ENCODE peak calls at places on chromosomes 11 and 22, in ten cellular contexts. One of them, this sample, is unnamed.
A peak's percentile ranks its signal among the peaks of the same experiment; 100 is the strongest.

GRCh38 chr11:121909571-121909970 is 206.4 kb downstream of the BLID start:
- DNase-seq in ovary: no peak
- DNase-seq in HepG2: no peak
- DNase-seq in SK-N-SH: no peak
- DNase-seq in psoas muscle: no peak
- DNase-seq in left ventricle myocardium inferior: no peak
- DNase-seq in left lung: no peak
- DNase-seq in AG04450: no peak
- DNase-seq in DND-41: no peak
- DNase-seq in colonic mucosa: no peak
- DNase-seq in this sample: no peak

GRCh38 chr22:30326704-30327362 is at the start of gene TBC1D10A:
- DNase-seq in ovary: peak; percentile 90
- DNase-seq in HepG2: peak; percentile 90
- DNase-seq in SK-N-SH: peak; percentile 100
- DNase-seq in psoas muscle: peak; percentile 93
- DNase-seq in left ventricle myocardium inferior: peak; percentile 91
- DNase-seq in left lung: peak; percentile 91
- DNase-seq in AG04450: peak; percentile 57
- DNase-seq in DND-41: peak; percentile 93
- DNase-seq in colonic mucosa: peak; percentile 95
- DNase-seq in this sample: no peak

GRCh38 chr11:762421-763072 is 14.7 kb downstream of the GATD1 start:
- DNase-seq in ovary: no peak
- DNase-seq in HepG2: no peak
- DNase-seq in SK-N-SH: peak; percentile 82
- DNase-seq in psoas muscle: peak; percentile 67
- DNase-seq in left ventricle myocardium inferior: no peak
- DNase-seq in left lung: no peak
- DNase-seq in AG04450: no peak
- DNase-seq in DND-41: peak; percentile 41
- DNase-seq in colonic mucosa: peak; percentile 47
- DNase-seq in this sample: no peak

GRCh38 chr22:39471421-39472141 is 14.8 kb downstream of the MGAT3 start:
- DNase-seq in ovary: no peak
- DNase-seq in HepG2: no peak
- DNase-seq in SK-N-SH: no peak
- DNase-seq in psoas muscle: no peak
- DNase-seq in left ventricle myocardium inferior: no peak
- DNase-seq in left lung: no peak
- DNase-seq in AG04450: no peak
- DNase-seq in DND-41: no peak
- DNase-seq in colonic mucosa: peak; percentile 59
- DNase-seq in this sample: peak; percentile 58

GRCh38 chr11:84819128-84819527 is 808.0 kb downstream of the DLG2 start:
- DNase-seq in ovary: no peak
- DNase-seq in HepG2: no peak
- DNase-seq in SK-N-SH: no peak
- DNase-seq in psoas muscle: no peak
- DNase-seq in left ventricle myocardium inferior: no peak
- DNase-seq in left lung: no peak
- DNase-seq in AG04450: no peak
- DNase-seq in DND-41: no peak
- DNase-seq in colonic mucosa: no peak
- DNase-seq in this sample: no peak

GRCh38 chr22:47197735-47198500 is 435.5 kb downstream of the TBC1D22A start:
- DNase-seq in ovary: no peak
- DNase-seq in HepG2: no peak
- DNase-seq in SK-N-SH: peak; percentile 30
- DNase-seq in psoas muscle: peak; percentile 30
- DNase-seq in left ventricle myocardium inferior: no peak
- DNase-seq in left lung: peak; percentile 15
- DNase-seq in AG04450: no peak
- DNase-seq in DND-41: no peak
- DNase-seq in colonic mucosa: no peak
- DNase-seq in this sample: no peak

GRCh38 chr11:73869234-73869949 is 7.3 kb downstream of the COA4 start:
- DNase-seq in ovary: no peak
- DNase-seq in HepG2: no peak
- DNase-seq in SK-N-SH: no peak
- DNase-seq in psoas muscle: no peak
- DNase-seq in left ventricle myocardium inferior: no peak
- DNase-seq in left lung: no peak
- DNase-seq in AG04450: no peak
- DNase-seq in DND-41: no peak
- DNase-seq in colonic mucosa: peak; percentile 75
- DNase-seq in this sample: no peak

GRCh38 chr11:100550910-100551309 is 136.2 kb upstream of the ARHGAP42 start:
- DNase-seq in ovary: no peak
- DNase-seq in HepG2: no peak
- DNase-seq in SK-N-SH: no peak
- DNase-seq in psoas muscle: no peak
- DNase-seq in left ventricle myocardium inferior: no peak
- DNase-seq in left lung: no peak
- DNase-seq in AG04450: no peak
- DNase-seq in DND-41: no peak
- DNase-seq in colonic mucosa: no peak
- DNase-seq in this sample: no peak

GRCh38 chr11:133163463-133164419 is 368.6 kb downstream of the OPCML start:
- DNase-seq in ovary: no peak
- DNase-seq in HepG2: peak; percentile 51
- DNase-seq in SK-N-SH: peak; percentile 55
- DNase-seq in psoas muscle: no peak
- DNase-seq in left ventricle myocardium inferior: no peak
- DNase-seq in left lung: no peak
- DNase-seq in AG04450: peak; percentile 15
- DNase-seq in DND-41: peak; percentile 20
- DNase-seq in colonic mucosa: peak; percentile 24
- DNase-seq in this sample: peak; percentile 15

GRCh38 chr11:46122955-46123354 is 1.7 kb upstream of the PHF21A start:
- DNase-seq in ovary: no peak
- DNase-seq in HepG2: peak; percentile 27
- DNase-seq in SK-N-SH: no peak
- DNase-seq in psoas muscle: no peak
- DNase-seq in left ventricle myocardium inferior: no peak
- DNase-seq in left lung: no peak
- DNase-seq in AG04450: no peak
- DNase-seq in DND-41: no peak
- DNase-seq in colonic mucosa: no peak
- DNase-seq in this sample: no peak

GRCh38 chr22:38760477-38761201 is 4.8 kb upstream of the SUN2 start:
- DNase-seq in ovary: no peak
- DNase-seq in HepG2: peak; percentile 21
- DNase-seq in SK-N-SH: no peak
- DNase-seq in psoas muscle: peak; percentile 52
- DNase-seq in left ventricle myocardium inferior: no peak
- DNase-seq in left lung: no peak
- DNase-seq in AG04450: no peak
- DNase-seq in DND-41: peak; percentile 52
- DNase-seq in colonic mucosa: no peak
- DNase-seq in this sample: no peak

GRCh38 chr11:2888266-2888968 is 2.8 kb upstream of the CDKN1C start:
- DNase-seq in ovary: peak; percentile 95
- DNase-seq in HepG2: peak; percentile 67
- DNase-seq in SK-N-SH: peak; percentile 86
- DNase-seq in psoas muscle: peak; percentile 96
- DNase-seq in left ventricle myocardium inferior: peak; percentile 93
- DNase-seq in left lung: peak; percentile 92
- DNase-seq in AG04450: peak; percentile 70
- DNase-seq in DND-41: peak; percentile 82
- DNase-seq in colonic mucosa: peak; percentile 94
- DNase-seq in this sample: no peak

GRCh38 chr11:114061053-114062049 is 1.8 kb downstream of the ZBTB16 start:
- DNase-seq in ovary: peak; percentile 66
- DNase-seq in HepG2: no peak
- DNase-seq in SK-N-SH: peak; percentile 72
- DNase-seq in psoas muscle: peak; percentile 91
- DNase-seq in left ventricle myocardium inferior: peak; percentile 56
- DNase-seq in left lung: peak; percentile 42
- DNase-seq in AG04450: no peak
- DNase-seq in DND-41: no peak
- DNase-seq in colonic mucosa: no peak
- DNase-seq in this sample: no peak

GRCh38 chr11:82810326-82810725 is 76.7 kb upstream of the FAM181B start:
- DNase-seq in ovary: no peak
- DNase-seq in HepG2: peak; percentile 67
- DNase-seq in SK-N-SH: no peak
- DNase-seq in psoas muscle: no peak
- DNase-seq in left ventricle myocardium inferior: no peak
- DNase-seq in left lung: no peak
- DNase-seq in AG04450: no peak
- DNase-seq in DND-41: no peak
- DNase-seq in colonic mucosa: no peak
- DNase-seq in this sample: no peak

GRCh38 chr11:12524865-12525264 is 147.5 kb downstream of the PARVA start:
- DNase-seq in ovary: no peak
- DNase-seq in HepG2: no peak
- DNase-seq in SK-N-SH: no peak
- DNase-seq in psoas muscle: peak; percentile 81
- DNase-seq in left ventricle myocardium inferior: peak; percentile 40
- DNase-seq in left lung: no peak
- DNase-seq in AG04450: no peak
- DNase-seq in DND-41: no peak
- DNase-seq in colonic mucosa: no peak
- DNase-seq in this sample: no peak

DNA sequence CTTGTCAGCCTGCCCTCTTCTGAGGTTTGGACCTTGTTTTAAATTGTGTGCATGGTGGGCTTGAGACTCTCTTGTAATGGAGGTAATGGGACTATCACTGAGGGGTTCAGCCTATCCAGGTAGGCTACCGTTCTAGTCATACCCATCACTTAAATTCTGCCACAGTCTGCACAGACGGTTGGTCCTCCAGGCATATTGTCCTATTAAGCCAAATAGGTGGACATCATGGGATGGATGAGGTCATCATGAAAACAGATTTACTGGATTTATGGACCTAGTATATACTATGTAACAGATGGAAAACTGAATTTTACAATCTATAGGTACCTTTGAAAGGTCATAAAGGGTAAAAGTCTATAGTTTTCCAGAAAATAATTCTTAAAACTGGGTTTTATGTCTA is 9.1 kb upstream of the RBM4 start:
- DNase-seq in ovary: no peak
- DNase-seq in HepG2: no peak
- DNase-seq in SK-N-SH: no peak
- DNase-seq in psoas muscle: no peak
- DNase-seq in left ventricle myocardium inferior: no peak
- DNase-seq in left lung: no peak
- DNase-seq in AG04450: no peak
- DNase-seq in DND-41: no peak
- DNase-seq in colonic mucosa: no peak
- DNase-seq in this sample: no peak
- H3K4me3 ChIP-seq in ovary: no peak overlapping the region
- H3K4me3 ChIP-seq in HepG2: no peak overlapping the region
- H3K4me3 ChIP-seq in SK-N-SH: no peak overlapping the region
- H3K4me3 ChIP-seq in psoas muscle: no peak overlapping the region
- H3K4me3 ChIP-seq in left ventricle myocardium inferior: no peak overlapping the region
- H3K4me3 ChIP-seq in left lung: no peak overlapping the region
- H3K4me3 ChIP-seq in AG04450: no peak overlapping the region
- H3K4me3 ChIP-seq in DND-41: no peak overlapping the region
- H3K4me3 ChIP-seq in colonic mucosa: no peak overlapping the region
- H3K4me3 ChIP-seq in this sample: no peak overlapping the region

DNA sequence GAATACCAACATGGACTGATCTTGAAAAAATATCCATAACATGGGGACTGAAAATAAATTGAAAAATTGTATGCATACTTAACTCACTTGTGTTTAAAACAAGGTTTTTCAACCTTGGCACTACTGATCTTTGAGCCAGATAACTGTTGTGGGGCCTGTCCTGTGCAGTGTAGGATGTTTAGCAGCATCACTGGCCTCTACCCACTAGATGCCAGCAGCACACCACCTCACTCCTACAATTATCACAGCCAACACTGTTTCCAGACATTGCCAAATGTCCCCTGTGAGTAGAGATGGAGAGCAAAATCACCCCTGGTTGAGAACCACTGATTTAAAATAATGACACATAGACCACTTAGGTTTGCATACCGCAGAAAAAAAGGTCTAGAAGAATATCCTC is 45.0 kb upstream of the SLC1A2 start:
- DNase-seq in ovary: no peak
- DNase-seq in HepG2: no peak
- DNase-seq in SK-N-SH: peak; percentile 15
- DNase-seq in psoas muscle: no peak
- DNase-seq in left ventricle myocardium inferior: no peak
- DNase-seq in left lung: no peak
- DNase-seq in AG04450: no peak
- DNase-seq in DND-41: no peak
- DNase-seq in colonic mucosa: no peak
- DNase-seq in this sample: no peak
- TF ChIP-seq CTCF in ovary: no peak
- TF ChIP-seq CTCF in HepG2: peak; percentile 4
- TF ChIP-seq CTCF in SK-N-SH: peak; percentile 62
- TF ChIP-seq CTCF in psoas muscle: no peak
- TF ChIP-seq CTCF in left ventricle myocardium inferior: no peak
- TF ChIP-seq CTCF in left lung: no peak
- TF ChIP-seq CTCF in AG04450: peak; percentile 32
- TF ChIP-seq CTCF in DND-41: no peak
- TF ChIP-seq CTCF in colonic mucosa: no peak
- TF ChIP-seq CTCF in this sample: peak; percentile 42

DNA sequence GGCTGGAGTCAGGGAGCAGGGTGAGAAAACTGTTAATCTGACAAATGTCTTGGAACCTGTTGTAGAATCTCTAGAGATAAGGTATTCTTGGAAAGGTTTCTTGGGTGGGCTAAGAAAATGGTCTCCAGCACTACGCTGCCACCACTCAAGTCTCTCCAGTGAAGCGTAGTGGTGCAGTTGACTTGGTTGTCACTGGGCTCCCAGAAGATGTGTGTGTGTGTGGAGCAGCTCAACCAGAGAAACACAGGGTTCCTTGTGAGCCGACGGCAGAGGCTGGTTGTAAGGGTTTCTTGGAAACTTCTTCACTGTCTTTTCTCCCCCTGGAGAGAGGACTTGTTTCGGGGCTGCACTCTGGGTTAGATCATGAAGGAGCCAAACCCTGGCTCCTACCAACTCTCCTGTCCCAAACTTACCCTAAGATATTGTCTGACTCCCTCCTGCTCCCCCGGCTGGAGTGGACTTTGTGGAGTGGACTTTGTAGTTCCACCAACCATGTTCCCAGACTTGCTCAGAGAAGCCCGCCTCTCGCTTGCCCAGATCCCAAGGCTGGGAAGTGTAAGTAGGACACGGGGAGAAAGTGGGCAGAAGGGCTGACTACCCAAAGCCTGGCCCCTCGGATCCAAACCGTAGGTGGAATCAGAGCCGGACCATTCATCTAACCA is 1.1 kb downstream of the CXCR5 start:
- DNase-seq in ovary: no peak
- DNase-seq in HepG2: no peak
- DNase-seq in SK-N-SH: no peak
- DNase-seq in psoas muscle: peak; percentile 27
- DNase-seq in left ventricle myocardium inferior: no peak
- DNase-seq in left lung: no peak
- DNase-seq in AG04450: no peak
- DNase-seq in DND-41: no peak
- DNase-seq in colonic mucosa: no peak
- DNase-seq in this sample: no peak
- H3K4me3 ChIP-seq in ovary: no peak overlapping the region
- H3K4me3 ChIP-seq in HepG2: no peak overlapping the region
- H3K4me3 ChIP-seq in SK-N-SH: no peak overlapping the region
- H3K4me3 ChIP-seq in psoas muscle: no peak overlapping the region
- H3K4me3 ChIP-seq in left ventricle myocardium inferior: no peak overlapping the region
- H3K4me3 ChIP-seq in left lung: no peak overlapping the region
- H3K4me3 ChIP-seq in AG04450: no peak overlapping the region
- H3K4me3 ChIP-seq in DND-41: no peak overlapping the region
- H3K4me3 ChIP-seq in colonic mucosa: no peak overlapping the region
- H3K4me3 ChIP-seq in this sample: no peak overlapping the region

GRCh38 chr11:71414645-71415044 is 33.5 kb downstream of the DHCR7 start:
- DNase-seq in ovary: no peak
- DNase-seq in HepG2: no peak
- DNase-seq in SK-N-SH: no peak
- DNase-seq in psoas muscle: no peak
- DNase-seq in left ventricle myocardium inferior: no peak
- DNase-seq in left lung: no peak
- DNase-seq in AG04450: no peak
- DNase-seq in DND-41: no peak
- DNase-seq in colonic mucosa: no peak
- DNase-seq in this sample: no peak
- TF ChIP-seq CTCF in ovary: no peak
- TF ChIP-seq CTCF in HepG2: no peak
- TF ChIP-seq CTCF in SK-N-SH: no peak
- TF ChIP-seq CTCF in psoas muscle: no peak
- TF ChIP-seq CTCF in left ventricle myocardium inferior: no peak
- TF ChIP-seq CTCF in left lung: no peak
- TF ChIP-seq CTCF in AG04450: no peak
- TF ChIP-seq CTCF in DND-41: no peak
- TF ChIP-seq CTCF in colonic mucosa: no peak
- TF ChIP-seq CTCF in this sample: no peak

This sample was measured in epithelial cell of proximal tubule.